ENCODE peak calls at places on chromosomes 16 and 17, in six cellular contexts. E, S, Y, X, L and N are unnamed samples. For H3K4me1, the result is how much of the 10 kb centered on the place peaks cover.

GRCh38 chr16:6081320-6081976 is 983.9 kb upstream of the EEF2KMT start:
- DNase-seq in E (no peak), S (no peak), Y (peak), X (peak), L (no peak), N (peak)

GRCh38 chr17:63138713-63139112 is 172.7 kb downstream of the TANC2 start:
- DNase-seq in E (no peak), S (no peak), Y (no peak), X (no peak), L (peak), N (no peak)

GRCh38 chr17:48131216-48131824 is 23.8 kb downstream of the SNX11 start:
- DNase-seq in E (peak), S (peak), Y (peak), X (peak), L (peak), N (no peak)

GRCh38 chr16:28090646-28091377 is 27.3 kb upstream of the GSG1L start:
- DNase-seq in E (no peak), S (no peak), Y (no peak), X (peak), L (peak), N (no peak)

GRCh38 chr16:85695196-85696128 is 6.7 kb upstream of the GINS2 start:
- DNase-seq in E (no peak), S (no peak), Y (no peak), X (no peak), L (no peak), N (no peak)

GRCh38 chr17:62628845-62629555 is 1.5 kb downstream of the MRC2 start:
- DNase-seq in E (peak), S (no peak), Y (no peak), X (peak), L (peak), N (no peak)

GRCh38 chr17:80069886-80070177 is 31.5 kb upstream of the GAA start:
- DNase-seq in E (peak), S (no peak), Y (no peak), X (no peak), L (no peak), N (no peak)

GRCh38 chr16:55905651-55906050 is 30.5 kb upstream of the CES5A start:
- DNase-seq in E (no peak), S (no peak), Y (no peak), X (no peak), L (no peak), N (no peak)

GRCh38 chr17:80259642-80260535 is 763 bp upstream of the RNF213 start:
- DNase-seq in E (peak), S (no peak), Y (peak), X (peak), L (peak), N (peak)

GRCh38 chr16:1153480-1154160 is 714 bp downstream of the CACNA1H start:
- DNase-seq in E (no peak), S (no peak), Y (no peak), X (no peak), L (no peak), N (no peak)
- TF ChIP-seq CTCF in E (no peak), S (no peak), Y (no peak), X (no peak), L (no peak), N (no peak)

DNA sequence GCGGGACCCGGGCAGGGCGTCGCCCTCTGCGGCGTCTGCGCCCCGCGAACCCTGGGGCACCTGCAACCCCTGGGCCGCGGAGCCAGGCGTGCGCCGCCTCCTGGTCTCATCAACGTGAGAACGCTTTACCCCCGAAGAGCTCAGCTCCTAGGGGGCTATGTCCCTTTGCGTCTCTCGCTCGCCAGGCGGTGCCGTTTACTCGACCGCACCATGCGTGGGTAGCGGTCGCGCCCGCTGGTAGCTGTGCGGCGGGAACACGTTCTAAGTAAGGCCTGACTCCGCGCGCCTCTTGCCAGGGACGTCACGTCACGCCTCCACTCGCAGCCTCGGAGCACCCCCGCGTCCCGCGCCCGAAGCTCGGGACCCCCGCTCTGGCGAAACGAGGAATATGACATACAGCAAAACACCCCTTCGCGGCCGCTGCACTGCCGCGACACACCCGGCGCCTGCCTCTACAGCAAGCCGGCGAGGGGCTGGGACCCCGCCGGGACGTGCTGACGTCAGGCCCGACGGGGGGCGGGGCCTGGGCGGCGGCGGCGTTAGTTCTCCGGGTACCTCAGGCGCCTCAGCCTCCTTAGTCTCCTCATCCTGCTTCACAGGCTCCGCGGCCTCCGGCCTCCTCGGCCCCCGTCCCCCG is at the start of gene RAB11FIP3:
- DNase-seq in E (peak), S (peak), Y (peak), X (peak), L (peak), N (peak)
- TF ChIP-seq POLR2A in E (peak), S (peak), Y (peak), X (no peak), L (peak), N (peak)

DNA sequence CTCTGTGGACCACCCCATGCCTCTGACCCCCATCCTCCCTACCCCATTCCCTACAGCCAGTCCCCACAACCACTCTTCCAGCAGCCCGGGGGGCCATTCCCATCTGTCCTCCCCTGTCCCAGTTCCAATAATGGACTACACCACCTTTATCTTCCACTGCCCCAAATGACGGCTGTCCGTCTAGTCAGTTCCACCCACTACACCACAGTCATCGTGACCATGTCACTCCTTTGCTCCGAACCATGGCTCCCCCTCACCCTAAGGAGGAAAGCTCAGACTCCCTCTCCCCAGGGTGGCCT is 15.3 kb downstream of the PDP2 start:
- DNase-seq in E (no peak), S (no peak), Y (no peak), X (no peak), L (no peak), N (no peak)
- H3K4me1 ChIP-seq in E (under half), S (under half), Y (under half), X (under half), L (under half), N (under half)

GRCh38 chr16:83116274-83116892 is 489.6 kb downstream of the CDH13 start:
- DNase-seq in E (no peak), S (no peak), Y (no peak), X (no peak), L (no peak), N (no peak)
- TF ChIP-seq CTCF in E (no peak), S (no peak), Y (no peak), X (no peak), L (no peak), N (no peak)